ENCODE peak calls at places on chromosomes 5 and 9, in six cellular contexts. F, L, N, E, S and J are unnamed samples.

GRCh38 chr5:172733179-172733973 is 37.6 kb downstream of the DUSP1 start:
- DNase-seq in F (no peak), L (no peak), N (peak), E (peak), S (no peak), J (peak)

GRCh38 chr9:136618578-136619547 is 43.9 kb upstream of the EGFL7 start:
- DNase-seq in F (no peak), L (no peak), N (no peak), E (no peak), S (no peak), J (no peak)

GRCh38 chr9:113654605-113655193 is 191.2 kb downstream of the RGS3 start:
- DNase-seq in F (no peak), L (no peak), N (peak), E (no peak), S (no peak), J (no peak)

GRCh38 chr9:96619109-96619435 is 571 bp downstream of the CDC14B start:
- DNase-seq in F (no peak), L (no peak), N (no peak), E (no peak), S (peak), J (no peak)

GRCh38 chr5:174990909-174991308 is 266.5 kb downstream of the MSX2 start:
- DNase-seq in F (no peak), L (no peak), N (no peak), E (no peak), S (no peak), J (no peak)

GRCh38 chr5:95858023-95858461 is 35.5 kb upstream of the GLRX start:
- DNase-seq in F (no peak), L (peak), N (peak), E (peak), S (no peak), J (peak)

GRCh38 chr5:78411596-78411995 is 51.2 kb downstream of the SCAMP1 start:
- DNase-seq in F (no peak), L (no peak), N (peak), E (no peak), S (no peak), J (no peak)

GRCh38 chr5:154601014-154601413 is 123.0 kb upstream of the HAND1 start:
- DNase-seq in F (no peak), L (no peak), N (no peak), E (no peak), S (no peak), J (no peak)

GRCh38 chr9:125066839-125067619 is 76.3 kb downstream of the SCAI start:
- DNase-seq in F (no peak), L (no peak), N (peak), E (peak), S (no peak), J (no peak)

GRCh38 chr5:108101105-108101504 is 280.8 kb downstream of the FBXL17 start:
- DNase-seq in F (peak), L (no peak), N (no peak), E (no peak), S (no peak), J (no peak)

GRCh38 chr5:120604898-120605297 is 140.8 kb downstream of the PRR16 start:
- DNase-seq in F (no peak), L (no peak), N (peak), E (peak), S (no peak), J (peak)

GRCh38 chr9:127980056-127980705 is 608 bp downstream of the EEIG1 start:
- DNase-seq in F (no peak), L (peak), N (no peak), E (peak), S (peak), J (no peak)

GRCh38 chr5:60668715-60669304 is 31.2 kb downstream of the DEPDC1B start:
- DNase-seq in F (peak), L (peak), N (peak), E (peak), S (no peak), J (no peak)

GRCh38 chr5:57258052-57258451 is 84.2 kb downstream of the GPBP1 start:
- DNase-seq in F (no peak), L (no peak), N (peak), E (no peak), S (no peak), J (no peak)

GRCh38 chr5:14414615-14415515 is 166.7 kb upstream of the OTULINL start:
- DNase-seq in F (no peak), L (peak), N (no peak), E (no peak), S (peak), J (no peak)

GRCh38 chr5:1784197-1785050 is 15.2 kb downstream of the MRPL36 start:
- DNase-seq in F (no peak), L (no peak), N (no peak), E (no peak), S (no peak), J (no peak)